ENCODE peak calls at places on chromosomes 7 and 10, in ten cellular contexts. B, G, O, N, A, Q, J, S, V and Y are unnamed samples.

GRCh38 chr10:97724341-97724941 is 10.9 kb downstream of the MARVELD1 start:
- DNase-seq in B (no peak), Q (no peak), N (no peak), A (peak; percentile 48), G (no peak), J (no peak), S (no peak), O (no peak), V (no peak), Y (no peak)

GRCh38 chr7:21108182-21108581 is 319.7 kb upstream of the SP4 start:
- DNase-seq in Q (peak; percentile 94), J (no peak), N (no peak), G (no peak), A (peak; percentile 82), S (no peak), O (no peak), B (no peak), V (no peak), Y (no peak)

GRCh38 chr7:38169862-38170261 is 8.2 kb upstream of the STARD3NL start:
- DNase-seq in O (no peak), B (peak; percentile 88), G (peak; percentile 44), Q (no peak), N (peak; percentile 45), A (peak; percentile 31), V (peak; percentile 46), J (no peak), S (no peak), Y (no peak)

GRCh38 chr7:22229148-22229547 is 127.8 kb downstream of the RAPGEF5 start:
- DNase-seq in Q (no peak), G (no peak), A (no peak), V (no peak), O (no peak), B (no peak), J (no peak), S (no peak), N (no peak), Y (no peak)

GRCh38 chr7:108307246-108307982 is 148.8 kb downstream of the NRCAM start:
- DNase-seq in N (no peak), A (no peak), S (no peak), V (no peak), G (no peak), J (no peak), Q (no peak), B (no peak), O (no peak), Y (no peak)

GRCh38 chr7:98297619-98298286 is 16.3 kb downstream of the BRI3 start:
- DNase-seq in Q (no peak), J (no peak), G (no peak), S (no peak), N (no peak), A (no peak), B (peak; percentile 34), O (no peak), V (no peak), Y (peak; percentile 18)

GRCh38 chr10:105844653-105845052 is 1203.6 kb downstream of the SORCS3 start:
- DNase-seq in G (no peak), N (no peak), B (no peak), V (no peak), S (no peak), Q (peak; percentile 14), O (no peak), A (no peak), J (no peak), Y (no peak)

GRCh38 chr7:32670105-32670504 is 174.8 kb downstream of the AVL9 start:
- DNase-seq in S (no peak), O (no peak), N (no peak), J (no peak), G (peak; percentile 74), V (no peak), A (peak; percentile 68), B (peak; percentile 54), Q (no peak), Y (no peak)

GRCh38 chr10:33224251-33224965 is 110.1 kb downstream of the NRP1 start:
- DNase-seq in B (no peak), J (no peak), A (no peak), V (no peak), G (no peak), O (no peak), N (no peak), S (no peak), Q (no peak), Y (no peak)

GRCh38 chr10:130003787-130004613 is 39.9 kb upstream of the EBF3 start:
- DNase-seq in A (no peak), O (no peak), B (no peak), J (no peak), V (no peak), G (no peak), Q (no peak), N (no peak), S (no peak), Y (no peak)

GRCh38 chr10:43753397-43754061 is 104.8 kb upstream of the ZNF32 start:
- DNase-seq in O (no peak), S (no peak), N (no peak), J (no peak), A (no peak), B (no peak), G (no peak), Q (no peak), V (no peak), Y (no peak)

GRCh38 chr7:72080865-72081264 is 331.3 kb downstream of the CALN1 start:
- DNase-seq in N (no peak), A (no peak), V (no peak), J (no peak), B (no peak), S (no peak), G (no peak), Q (no peak), O (no peak), Y (no peak)

GRCh38 chr10:23422003-23422411 is 16.9 kb upstream of the OTUD1 start:
- DNase-seq in V (no peak), G (no peak), O (no peak), Q (no peak), J (no peak), B (no peak), N (no peak), A (no peak), S (no peak), Y (no peak)

GRCh38 chr7:157054927-157055326 is 44.5 kb upstream of the MNX1 start:
- DNase-seq in O (no peak), Q (no peak), V (no peak), N (no peak), G (no peak), A (no peak), J (no peak), S (no peak), B (no peak), Y (no peak)

GRCh38 chr10:3961082-3961481 is 176.1 kb upstream of the KLF6 start:
- DNase-seq in J (no peak), S (no peak), N (no peak), A (no peak), O (peak; percentile 71), Q (no peak), V (no peak), G (no peak), B (no peak), Y (no peak)

GRCh38 chr10:24771943-24772747 is 48.5 kb upstream of the ARHGAP21 start:
- DNase-seq in O (no peak), J (no peak), N (no peak), G (no peak), S (no peak), V (no peak), Q (no peak), B (peak; percentile 38), A (no peak), Y (no peak)

GRCh38 chr7:157622000-157622399 is 285.2 kb downstream of the DNAJB6 start:
- DNase-seq in G (no peak), A (no peak), O (peak; percentile 25), B (no peak), S (no peak), N (no peak), V (no peak), J (no peak), Q (no peak), Y (no peak)

GRCh38 chr7:8829100-8829499 is 395.7 kb downstream of the NXPH1 start:
- DNase-seq in Q (no peak), O (no peak), J (no peak), B (no peak), A (no peak), S (no peak), N (no peak), V (no peak), G (no peak), Y (no peak)

GRCh38 chr10:92124020-92124419 is 166.9 kb downstream of the CPEB3 start:
- DNase-seq in O (no peak), B (no peak), Q (no peak), A (no peak), S (no peak), J (no peak), V (no peak), N (no peak), G (no peak), Y (no peak)

GRCh38 chr10:69685426-69685801 is 55.4 kb downstream of the FAM241B start:
- DNase-seq in B (peak; percentile 13), V (no peak), O (no peak), A (no peak), G (no peak), S (no peak), N (no peak), J (no peak), Q (no peak), Y (no peak)

GRCh38 chr7:100781255-100781654 is 46.1 kb downstream of the EPHB4 start:
- DNase-seq in B (peak; percentile 24), V (no peak), A (no peak), J (no peak), Q (no peak), G (no peak), O (no peak), N (no peak), S (no peak), Y (peak; percentile 23)

GRCh38 chr7:91772100-91772794 is 108.3 kb downstream of the MTERF1 start:
- DNase-seq in N (no peak), Q (no peak), O (no peak), A (peak; percentile 36), V (no peak), S (no peak), B (peak; percentile 15), J (no peak), G (no peak), Y (no peak)

GRCh38 chr10:17062009-17062408 is 67.6 kb downstream of the CUBN start:
- DNase-seq in S (no peak), N (no peak), J (no peak), A (no peak), O (no peak), V (no peak), Q (no peak), G (peak; percentile 82), B (peak; percentile 82), Y (no peak)

GRCh38 chr7:93811198-93811597 is 79.4 kb downstream of the TFPI2 start:
- DNase-seq in V (no peak), Q (no peak), O (no peak), N (no peak), A (no peak), B (peak; percentile 20), S (no peak), G (no peak), J (no peak), Y (no peak)